ENCODE peak calls at places on chromosome 18, in seven cellular contexts. R, P, C, K, Z, H and E are unnamed samples.
A peak's percentile ranks its signal among the peaks of the same experiment; 100 is the strongest.

GRCh38 chr18:65221736-65222135 is 529.1 kb upstream of the CDH7 start:
- DNase-seq in R (no peak), Z (no peak), C (no peak), H (no peak), P (no peak), K (no peak), E (no peak)

GRCh38 chr18:9835112-9835755 is 50.5 kb upstream of the TXNDC2 start:
- DNase-seq in Z (no peak), P (no peak), K (no peak), H (no peak), C (peak; percentile 69), R (no peak), E (no peak)

GRCh38 chr18:35998967-35999366 is 26.5 kb downstream of the RMP24 start:
- DNase-seq in K (peak; percentile 16), P (no peak), R (peak; percentile 20), C (peak; percentile 7), H (no peak), Z (no peak), E (peak; percentile 14)

GRCh38 chr18:9918016-9918680 is 4.3 kb downstream of the VAPA start:
- DNase-seq in C (peak; percentile 71), K (no peak), R (no peak), Z (no peak), P (no peak), H (no peak), E (no peak)

GRCh38 chr18:49020621-49021021 is 69.9 kb upstream of the SMAD7 start:
- DNase-seq in Z (peak; percentile 62), P (no peak), R (no peak), H (no peak), K (no peak), C (peak; percentile 54), E (no peak)

GRCh38 chr18:1296237-1296636 is 391.6 kb downstream of the ADCYAP1 start:
- DNase-seq in R (peak; percentile 2), Z (no peak), K (no peak), C (no peak), P (no peak), H (no peak), E (no peak)

GRCh38 chr18:44586782-44587524 is 93.7 kb upstream of the SETBP1 start:
- DNase-seq in P (no peak), H (no peak), C (no peak), Z (no peak), K (no peak), R (no peak), E (no peak)

GRCh38 chr18:11020867-11021414 is 128.4 kb downstream of the PIEZO2 start:
- DNase-seq in Z (no peak), H (no peak), C (no peak), R (no peak), K (no peak), P (no peak), E (no peak)

GRCh38 chr18:66603941-66604627 is at the start of gene CDH19:
- DNase-seq in R (no peak), Z (no peak), K (peak; percentile 13), C (no peak), H (no peak), P (peak; percentile 16), E (no peak)

GRCh38 chr18:48923746-48924580 is 26.8 kb downstream of the SMAD7 start:
- DNase-seq in P (no peak), K (no peak), Z (no peak), H (no peak), R (peak; percentile 24), C (peak; percentile 61), E (peak; percentile 68)

GRCh38 chr18:24995056-24995455 is 356.9 kb downstream of the ZNF521 start:
- DNase-seq in Z (no peak), R (no peak), K (no peak), H (no peak), P (no peak), C (peak; percentile 94), E (no peak)

GRCh38 chr18:47248610-47249343 is 2.7 kb downstream of the SKOR2 start:
- DNase-seq in Z (no peak), C (no peak), R (no peak), K (no peak), P (no peak), H (no peak), E (no peak)

GRCh38 chr18:47247833-47248609 is 3.4 kb downstream of the SKOR2 start:
- DNase-seq in R (no peak), P (no peak), Z (no peak), H (no peak), C (no peak), K (no peak), E (no peak)

GRCh38 chr18:47249602-47250001 is 1.9 kb downstream of the SKOR2 start:
- DNase-seq in R (no peak), C (no peak), H (no peak), K (no peak), Z (no peak), P (no peak), E (no peak)

GRCh38 chr18:47246027-47246971 is 5.2 kb downstream of the SKOR2 start:
- DNase-seq in K (no peak), Z (no peak), R (no peak), P (no peak), H (no peak), C (no peak), E (no peak)

DNA sequence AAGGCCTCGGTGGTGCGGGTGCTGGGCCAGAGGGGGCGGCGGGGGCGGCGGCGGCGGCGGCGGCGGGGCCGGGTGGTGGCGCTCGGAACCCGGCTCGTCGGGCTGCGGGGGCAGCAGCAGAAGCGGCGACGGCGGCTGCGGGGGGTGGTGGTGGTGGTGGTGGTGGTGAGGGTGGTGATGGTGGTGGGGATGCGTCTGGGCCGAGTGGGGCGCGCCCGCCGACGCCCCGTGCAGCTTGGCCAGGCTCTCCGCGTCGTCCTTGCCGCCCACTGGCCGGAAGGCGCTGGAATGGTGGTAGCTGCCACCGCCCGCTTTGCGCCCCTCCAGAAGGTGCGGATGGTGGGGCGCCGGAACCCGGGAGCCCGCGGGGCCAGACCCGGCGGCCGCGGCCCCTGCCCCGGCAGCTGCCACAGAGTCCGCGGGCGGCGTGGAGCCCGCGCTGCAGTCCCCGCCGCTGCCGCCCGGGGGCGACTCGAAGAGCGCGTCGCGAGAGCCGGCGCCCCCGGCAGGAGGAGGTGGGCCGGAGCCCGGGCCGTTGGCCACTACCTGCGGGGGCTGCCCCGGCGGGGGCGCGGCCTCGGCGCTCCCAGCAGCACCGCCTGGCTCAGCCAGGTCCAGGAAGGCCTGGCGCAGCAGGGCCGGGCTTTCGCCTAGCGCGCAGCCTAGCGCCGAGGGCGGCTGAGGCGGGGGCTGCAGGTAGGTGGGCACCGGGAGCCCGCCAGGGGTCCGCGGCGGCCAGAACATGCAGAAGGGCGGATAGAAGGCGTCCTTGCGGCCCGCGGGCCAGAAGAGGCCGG is 4.2 kb downstream of the SKOR2 start:
- DNase-seq in C (no peak), P (no peak), K (no peak), R (no peak), H (no peak), Z (no peak), E (no peak)
- TF ChIP-seq CTCF in C (no peak), P (peak; percentile 25), K (no peak), R (no peak), H (no peak), Z (no peak), E (no peak)

GRCh38 chr18:62420513-62421209 is 95.6 kb downstream of the TNFRSF11A start:
- DNase-seq in C (peak; percentile 75), R (peak; percentile 81), K (peak; percentile 69), P (no peak), H (no peak), Z (no peak), E (peak; percentile 81)

GRCh38 chr18:62425465-62426190 is 97.2 kb upstream of the ZCCHC2 start:
- DNase-seq in H (peak; percentile 72), R (peak; percentile 93), C (peak; percentile 96), K (peak; percentile 90), P (peak; percentile 94), Z (no peak), E (peak; percentile 87)

GRCh38 chr18:62418258-62418657 is 93.1 kb downstream of the TNFRSF11A start:
- DNase-seq in P (no peak), R (no peak), H (no peak), Z (no peak), C (no peak), K (no peak), E (peak; percentile 28)

GRCh38 chr18:62420151-62420512 is 95.0 kb downstream of the TNFRSF11A start:
- DNase-seq in Z (no peak), C (peak; percentile 65), P (no peak), K (peak; percentile 48), H (no peak), R (peak; percentile 32), E (no peak)
- H3K4me3 ChIP-seq in Z (no peak overlapping the region), C (no peak overlapping the region), P (no peak overlapping the region), K (no peak overlapping the region), H (no peak overlapping the region), R (no peak overlapping the region), E (peak overlapping the region; percentile 34)

GRCh38 chr18:30150466-30151019 is 892.0 kb downstream of the DSC3 start:
- DNase-seq in H (no peak), C (no peak), P (no peak), Z (no peak), R (no peak), K (no peak), E (no peak)
- TF ChIP-seq CTCF in H (no peak), C (no peak), P (no peak), Z (no peak), R (no peak), K (no peak), E (no peak)

GRCh38 chr18:22165049-22165602 is 4.3 kb upstream of the GATA6 start:
- DNase-seq in P (no peak), C (no peak), Z (no peak), K (no peak), H (no peak), R (no peak), E (no peak)
- H3K4me3 ChIP-seq in P (peak overlapping the region; percentile 93), C (no peak overlapping the region), Z (peak overlapping the region; percentile 44), K (no peak overlapping the region), H (no peak overlapping the region), R (no peak overlapping the region), E (no peak overlapping the region)

GRCh38 chr18:74896390-74896991 is 298.8 kb downstream of the ZNF407 start:
- DNase-seq in K (peak; percentile 51), C (peak; percentile 67), H (peak; percentile 43), P (peak; percentile 12), R (peak; percentile 29), Z (peak; percentile 63), E (peak; percentile 64)
- TF ChIP-seq CTCF in K (peak; percentile 39), C (peak; percentile 85), H (peak; percentile 58), P (peak; percentile 62), R (no peak), Z (peak; percentile 62), E (peak; percentile 60)

DNA sequence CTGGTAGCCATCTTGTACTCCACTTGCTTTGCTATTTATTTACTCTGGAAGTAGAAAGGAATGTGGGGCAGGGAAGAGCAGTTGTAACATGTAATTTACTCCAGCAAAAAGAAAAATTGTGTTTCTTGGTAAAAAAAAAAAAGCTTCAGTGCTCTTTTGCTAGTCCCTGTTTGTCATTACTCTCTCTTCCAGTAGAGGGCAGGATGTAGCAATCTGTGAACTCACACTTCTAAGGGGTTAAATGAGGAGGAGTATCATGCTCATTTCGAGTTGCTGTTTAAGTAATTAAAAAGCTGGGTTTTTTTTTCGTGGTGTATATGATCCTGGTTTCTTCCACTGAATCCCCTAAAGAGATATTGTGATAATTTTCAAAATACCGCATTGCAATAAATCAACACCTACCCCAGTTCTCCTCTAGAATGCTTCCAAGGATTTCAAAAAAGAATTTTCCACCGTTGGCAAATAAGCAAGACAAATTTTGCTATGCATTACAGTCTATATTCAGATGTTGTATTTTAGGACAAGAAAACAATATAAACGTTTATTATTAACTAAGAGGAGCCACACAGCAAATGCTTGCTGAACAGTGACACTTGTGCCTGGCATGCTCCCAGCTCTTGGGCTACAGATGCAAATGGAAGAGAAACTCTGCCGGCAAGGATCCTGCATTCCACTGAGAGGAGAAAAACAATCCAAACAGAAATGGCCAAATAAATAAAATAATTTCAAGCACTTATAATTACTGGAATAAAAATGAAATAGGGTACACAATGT is 261.6 kb downstream of the ASXL3 start:
- DNase-seq in R (peak; percentile 57), H (peak; percentile 20), C (peak; percentile 71), K (peak; percentile 33), P (no peak), Z (no peak), E (peak; percentile 82)
- H3K4me3 ChIP-seq in R (no peak overlapping the region), H (no peak overlapping the region), C (no peak overlapping the region), K (no peak overlapping the region), P (no peak overlapping the region), Z (no peak overlapping the region), E (no peak overlapping the region)

GRCh38 chr18:61865466-61866165 is 27.2 kb downstream of the RNF152 start:
- DNase-seq in Z (no peak), R (no peak), C (no peak), K (no peak), H (no peak), P (no peak), E (no peak)
- TF ChIP-seq CTCF in Z (no peak), R (no peak), C (no peak), K (no peak), H (no peak), P (no peak), E (no peak)